ENCODE peak calls at places on chromosomes 4 and X, in nine cellular contexts. One of them, this sample, is unnamed.

GRCh38 chrX:73683236-73683859 is 120.4 kb downstream of the CHIC1 start:
- DNase-seq in OCI-LY7: no peak
- DNase-seq in natural killer cell: no peak
- DNase-seq in fibroblast of lung: peak
- DNase-seq in cardiac muscle cell: no peak
- DNase-seq in astrocyte of the cerebellum: peak
- DNase-seq in progenitor cell of endocrine pancreas: no peak
- DNase-seq in GM13976: no peak
- DNase-seq in fibroblast of the aortic adventitia: peak
- DNase-seq in this sample: peak

GRCh38 chr4:1099270-1099669 is 14.1 kb downstream of the RNF212 start:
- DNase-seq in OCI-LY7: no peak
- DNase-seq in natural killer cell: no peak
- DNase-seq in fibroblast of lung: no peak
- DNase-seq in cardiac muscle cell: no peak
- DNase-seq in astrocyte of the cerebellum: no peak
- DNase-seq in progenitor cell of endocrine pancreas: no peak
- DNase-seq in GM13976: peak
- DNase-seq in fibroblast of the aortic adventitia: no peak
- DNase-seq in this sample: no peak

GRCh38 chrX:74537011-74537390 is 77.4 kb downstream of the RLIM start:
- DNase-seq in OCI-LY7: no peak
- DNase-seq in natural killer cell: no peak
- DNase-seq in fibroblast of lung: peak
- DNase-seq in cardiac muscle cell: no peak
- DNase-seq in astrocyte of the cerebellum: no peak
- DNase-seq in progenitor cell of endocrine pancreas: no peak
- DNase-seq in GM13976: no peak
- DNase-seq in fibroblast of the aortic adventitia: peak
- DNase-seq in this sample: no peak

GRCh38 chrX:109740076-109740809 is 7.2 kb upstream of the ACSL4 start:
- DNase-seq in OCI-LY7: no peak
- DNase-seq in natural killer cell: no peak
- DNase-seq in fibroblast of lung: no peak
- DNase-seq in cardiac muscle cell: no peak
- DNase-seq in astrocyte of the cerebellum: no peak
- DNase-seq in progenitor cell of endocrine pancreas: no peak
- DNase-seq in GM13976: no peak
- DNase-seq in fibroblast of the aortic adventitia: no peak
- DNase-seq in this sample: no peak

GRCh38 chrX:31580227-31580626 is 508.4 kb upstream of the FTHL17 start:
- DNase-seq in OCI-LY7: no peak
- DNase-seq in natural killer cell: no peak
- DNase-seq in fibroblast of lung: peak
- DNase-seq in cardiac muscle cell: peak
- DNase-seq in astrocyte of the cerebellum: no peak
- DNase-seq in progenitor cell of endocrine pancreas: no peak
- DNase-seq in GM13976: no peak
- DNase-seq in fibroblast of the aortic adventitia: no peak
- DNase-seq in this sample: no peak

GRCh38 chr4:159677521-159677920 is 574.6 kb downstream of the RAPGEF2 start:
- DNase-seq in OCI-LY7: no peak
- DNase-seq in natural killer cell: no peak
- DNase-seq in fibroblast of lung: peak
- DNase-seq in cardiac muscle cell: no peak
- DNase-seq in astrocyte of the cerebellum: no peak
- DNase-seq in progenitor cell of endocrine pancreas: no peak
- DNase-seq in GM13976: no peak
- DNase-seq in fibroblast of the aortic adventitia: no peak
- DNase-seq in this sample: no peak

GRCh38 chr4:3115637-3116300 is 41.3 kb downstream of the HTT start:
- DNase-seq in OCI-LY7: no peak
- DNase-seq in natural killer cell: no peak
- DNase-seq in fibroblast of lung: peak
- DNase-seq in cardiac muscle cell: no peak
- DNase-seq in astrocyte of the cerebellum: no peak
- DNase-seq in progenitor cell of endocrine pancreas: no peak
- DNase-seq in GM13976: no peak
- DNase-seq in fibroblast of the aortic adventitia: no peak
- DNase-seq in this sample: no peak

GRCh38 chrX:111041018-111041462 is 55.0 kb upstream of the PAK3 start:
- DNase-seq in OCI-LY7: no peak
- DNase-seq in natural killer cell: no peak
- DNase-seq in fibroblast of lung: peak
- DNase-seq in cardiac muscle cell: no peak
- DNase-seq in astrocyte of the cerebellum: peak
- DNase-seq in progenitor cell of endocrine pancreas: no peak
- DNase-seq in GM13976: no peak
- DNase-seq in fibroblast of the aortic adventitia: peak
- DNase-seq in this sample: peak

GRCh38 chr4:61614256-61614655 is 414.1 kb downstream of the ADGRL3 start:
- DNase-seq in OCI-LY7: no peak
- DNase-seq in natural killer cell: no peak
- DNase-seq in fibroblast of lung: peak
- DNase-seq in cardiac muscle cell: no peak
- DNase-seq in astrocyte of the cerebellum: no peak
- DNase-seq in progenitor cell of endocrine pancreas: no peak
- DNase-seq in GM13976: no peak
- DNase-seq in fibroblast of the aortic adventitia: no peak
- DNase-seq in this sample: no peak

GRCh38 chrX:109519001-109519400 is 17.6 kb upstream of the NXT2 start:
- DNase-seq in OCI-LY7: no peak
- DNase-seq in natural killer cell: no peak
- DNase-seq in fibroblast of lung: no peak
- DNase-seq in cardiac muscle cell: no peak
- DNase-seq in astrocyte of the cerebellum: no peak
- DNase-seq in progenitor cell of endocrine pancreas: no peak
- DNase-seq in GM13976: no peak
- DNase-seq in fibroblast of the aortic adventitia: no peak
- DNase-seq in this sample: no peak

GRCh38 chr4:32858971-32859370 is 2138.8 kb downstream of the PCDH7 start:
- DNase-seq in OCI-LY7: no peak
- DNase-seq in natural killer cell: no peak
- DNase-seq in fibroblast of lung: peak
- DNase-seq in cardiac muscle cell: no peak
- DNase-seq in astrocyte of the cerebellum: peak
- DNase-seq in progenitor cell of endocrine pancreas: no peak
- DNase-seq in GM13976: no peak
- DNase-seq in fibroblast of the aortic adventitia: peak
- DNase-seq in this sample: peak

GRCh38 chr4:6474705-6475457 is 2.5 kb upstream of the PPP2R2C start:
- DNase-seq in OCI-LY7: no peak
- DNase-seq in natural killer cell: no peak
- DNase-seq in fibroblast of lung: no peak
- DNase-seq in cardiac muscle cell: no peak
- DNase-seq in astrocyte of the cerebellum: no peak
- DNase-seq in progenitor cell of endocrine pancreas: peak
- DNase-seq in GM13976: no peak
- DNase-seq in fibroblast of the aortic adventitia: no peak
- DNase-seq in this sample: no peak

GRCh38 chrX:110108381-110108796 is 105.5 kb downstream of the TMEM164 start:
- DNase-seq in OCI-LY7: no peak
- DNase-seq in natural killer cell: no peak
- DNase-seq in fibroblast of lung: no peak
- DNase-seq in cardiac muscle cell: no peak
- DNase-seq in astrocyte of the cerebellum: peak
- DNase-seq in progenitor cell of endocrine pancreas: no peak
- DNase-seq in GM13976: no peak
- DNase-seq in fibroblast of the aortic adventitia: peak
- DNase-seq in this sample: no peak

GRCh38 chrX:84187501-84188319 is at the start of gene RPS6KA6:
- DNase-seq in OCI-LY7: no peak
- DNase-seq in natural killer cell: no peak
- DNase-seq in fibroblast of lung: peak
- DNase-seq in cardiac muscle cell: peak
- DNase-seq in astrocyte of the cerebellum: no peak
- DNase-seq in progenitor cell of endocrine pancreas: peak
- DNase-seq in GM13976: peak
- DNase-seq in fibroblast of the aortic adventitia: peak
- DNase-seq in this sample: no peak

GRCh38 chrX:103440621-103441020 is 64.3 kb downstream of the BEX3 start:
- DNase-seq in OCI-LY7: no peak
- DNase-seq in natural killer cell: no peak
- DNase-seq in fibroblast of lung: peak
- DNase-seq in cardiac muscle cell: no peak
- DNase-seq in astrocyte of the cerebellum: peak
- DNase-seq in progenitor cell of endocrine pancreas: no peak
- DNase-seq in GM13976: no peak
- DNase-seq in fibroblast of the aortic adventitia: peak
- DNase-seq in this sample: no peak

GRCh38 chr4:38382492-38382891 is 281.5 kb upstream of the KLF3 start:
- DNase-seq in OCI-LY7: no peak
- DNase-seq in natural killer cell: no peak
- DNase-seq in fibroblast of lung: no peak
- DNase-seq in cardiac muscle cell: no peak
- DNase-seq in astrocyte of the cerebellum: no peak
- DNase-seq in progenitor cell of endocrine pancreas: no peak
- DNase-seq in GM13976: no peak
- DNase-seq in fibroblast of the aortic adventitia: no peak
- DNase-seq in this sample: no peak

DNA sequence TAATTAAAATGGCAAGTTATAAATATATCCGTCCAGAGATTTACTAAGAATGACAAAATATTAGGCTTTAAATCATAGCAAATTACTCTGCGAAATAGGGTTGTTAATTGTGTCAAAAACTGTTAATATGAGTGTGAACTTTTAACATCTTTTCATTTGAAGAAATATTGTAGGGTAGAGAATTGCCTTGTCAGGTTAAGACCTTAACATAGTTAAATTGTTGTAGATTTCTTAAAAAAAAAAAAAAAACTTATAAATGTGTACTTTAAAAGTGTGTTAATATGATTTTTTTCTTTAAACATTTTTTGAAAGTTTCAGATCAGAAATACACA is 107.7 kb upstream of the TLR2 start:
- DNase-seq in OCI-LY7: no peak
- DNase-seq in natural killer cell: no peak
- DNase-seq in fibroblast of lung: no peak
- DNase-seq in cardiac muscle cell: no peak
- DNase-seq in astrocyte of the cerebellum: no peak
- DNase-seq in progenitor cell of endocrine pancreas: no peak
- DNase-seq in GM13976: no peak
- DNase-seq in fibroblast of the aortic adventitia: no peak
- DNase-seq in this sample: no peak
- TF ChIP-seq CTCF in OCI-LY7: no peak
- TF ChIP-seq CTCF in natural killer cell: no peak
- TF ChIP-seq CTCF in fibroblast of lung: no peak
- TF ChIP-seq CTCF in cardiac muscle cell: no peak
- TF ChIP-seq CTCF in astrocyte of the cerebellum: no peak
- TF ChIP-seq CTCF in progenitor cell of endocrine pancreas: no peak
- TF ChIP-seq CTCF in GM13976: no peak
- TF ChIP-seq CTCF in fibroblast of the aortic adventitia: no peak
- TF ChIP-seq CTCF in this sample: no peak

DNA sequence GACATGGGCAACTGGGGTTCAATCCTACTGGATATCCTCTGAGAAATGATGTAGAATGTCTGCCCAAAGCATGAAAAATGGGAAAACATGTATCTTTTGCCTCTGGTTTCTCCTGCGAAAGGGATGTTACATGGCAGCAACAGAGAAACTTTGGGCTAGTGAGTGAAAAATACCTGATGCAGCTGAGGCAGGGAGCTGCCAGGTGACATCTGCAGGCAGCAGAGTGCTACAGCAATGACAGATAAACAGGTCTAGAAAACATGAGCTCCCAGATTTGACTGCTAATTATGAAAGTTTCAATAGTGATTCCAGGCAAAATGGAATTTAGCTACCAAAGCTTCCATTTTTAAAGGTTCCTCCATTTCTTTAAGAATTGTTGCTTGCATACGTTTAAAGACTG is 4.8 kb upstream of the CXCL1 start:
- DNase-seq in OCI-LY7: peak
- DNase-seq in natural killer cell: no peak
- DNase-seq in fibroblast of lung: no peak
- DNase-seq in cardiac muscle cell: peak
- DNase-seq in astrocyte of the cerebellum: no peak
- DNase-seq in progenitor cell of endocrine pancreas: no peak
- DNase-seq in GM13976: peak
- DNase-seq in fibroblast of the aortic adventitia: no peak
- DNase-seq in this sample: no peak
- TF ChIP-seq CTCF in OCI-LY7: peak
- TF ChIP-seq CTCF in natural killer cell: no peak
- TF ChIP-seq CTCF in fibroblast of lung: peak
- TF ChIP-seq CTCF in cardiac muscle cell: peak
- TF ChIP-seq CTCF in astrocyte of the cerebellum: peak
- TF ChIP-seq CTCF in progenitor cell of endocrine pancreas: peak
- TF ChIP-seq CTCF in GM13976: peak
- TF ChIP-seq CTCF in fibroblast of the aortic adventitia: no peak
- TF ChIP-seq CTCF in this sample: peak

DNA sequence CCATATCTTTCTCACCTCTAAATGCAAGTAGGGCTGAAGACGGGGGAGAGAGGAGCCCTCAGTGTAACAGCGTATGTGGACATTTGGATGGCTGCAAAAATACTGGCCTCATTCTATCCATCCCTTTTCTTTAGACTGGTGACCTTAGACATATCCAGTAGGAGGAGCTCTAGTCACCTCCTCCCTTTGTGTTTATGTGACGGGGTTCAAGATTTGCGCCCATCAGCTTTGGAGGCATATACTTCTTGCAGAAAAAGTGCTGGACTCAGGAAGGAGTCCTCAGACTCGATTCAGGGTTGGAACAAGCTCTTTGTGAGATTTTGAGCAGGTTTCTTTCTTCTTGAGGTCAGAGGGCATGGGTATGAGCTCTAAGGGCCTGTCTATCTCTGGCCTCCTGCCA is 86.2 kb downstream of the MAMLD1 start:
- DNase-seq in OCI-LY7: no peak
- DNase-seq in natural killer cell: no peak
- DNase-seq in fibroblast of lung: no peak
- DNase-seq in cardiac muscle cell: no peak
- DNase-seq in astrocyte of the cerebellum: no peak
- DNase-seq in progenitor cell of endocrine pancreas: no peak
- DNase-seq in GM13976: no peak
- DNase-seq in fibroblast of the aortic adventitia: no peak
- DNase-seq in this sample: no peak
- TF ChIP-seq CTCF in OCI-LY7: peak
- TF ChIP-seq CTCF in natural killer cell: no peak
- TF ChIP-seq CTCF in fibroblast of lung: peak
- TF ChIP-seq CTCF in cardiac muscle cell: peak
- TF ChIP-seq CTCF in astrocyte of the cerebellum: no peak
- TF ChIP-seq CTCF in progenitor cell of endocrine pancreas: no peak
- TF ChIP-seq CTCF in GM13976: peak
- TF ChIP-seq CTCF in fibroblast of the aortic adventitia: no peak
- TF ChIP-seq CTCF in this sample: no peak

GRCh38 chr4:180455226-180455625 is 1788.0 kb upstream of the TENM3 start:
- DNase-seq in OCI-LY7: no peak
- DNase-seq in natural killer cell: no peak
- DNase-seq in fibroblast of lung: no peak
- DNase-seq in cardiac muscle cell: no peak
- DNase-seq in astrocyte of the cerebellum: no peak
- DNase-seq in progenitor cell of endocrine pancreas: no peak
- DNase-seq in GM13976: no peak
- DNase-seq in fibroblast of the aortic adventitia: no peak
- DNase-seq in this sample: no peak

DNA sequence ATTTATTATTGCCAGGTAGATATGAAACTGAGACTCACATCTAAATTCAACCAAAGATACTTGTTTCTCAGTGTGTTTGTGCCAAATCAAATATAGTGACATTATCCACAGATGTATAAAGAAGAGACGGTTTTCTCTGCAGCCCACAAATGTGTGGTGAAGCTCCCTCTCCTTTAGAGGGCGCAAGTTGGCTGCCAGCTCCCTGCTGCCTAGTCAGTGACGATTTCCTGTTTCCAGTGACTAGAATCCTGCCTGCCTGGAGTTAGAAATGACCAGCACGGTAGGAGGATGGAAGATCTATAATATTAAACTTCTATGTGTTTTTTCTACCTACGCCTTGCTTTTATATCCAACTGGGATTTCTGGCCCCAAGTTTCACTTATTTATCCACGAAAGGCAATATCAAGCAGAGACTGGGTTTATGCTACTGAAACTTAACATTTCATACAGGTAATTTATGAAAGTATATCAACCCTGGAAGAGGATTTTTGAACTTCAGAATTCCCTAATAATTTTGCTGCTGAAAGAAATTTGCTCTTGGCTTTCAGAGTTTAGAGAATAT is 1793.7 kb upstream of the TENM3 start:
- DNase-seq in OCI-LY7: peak
- DNase-seq in natural killer cell: no peak
- DNase-seq in fibroblast of lung: peak
- DNase-seq in cardiac muscle cell: peak
- DNase-seq in astrocyte of the cerebellum: peak
- DNase-seq in progenitor cell of endocrine pancreas: no peak
- DNase-seq in GM13976: peak
- DNase-seq in fibroblast of the aortic adventitia: no peak
- DNase-seq in this sample: no peak
- TF ChIP-seq CTCF in OCI-LY7: peak
- TF ChIP-seq CTCF in natural killer cell: no peak
- TF ChIP-seq CTCF in fibroblast of lung: peak
- TF ChIP-seq CTCF in cardiac muscle cell: no peak
- TF ChIP-seq CTCF in astrocyte of the cerebellum: peak
- TF ChIP-seq CTCF in progenitor cell of endocrine pancreas: peak
- TF ChIP-seq CTCF in GM13976: peak
- TF ChIP-seq CTCF in fibroblast of the aortic adventitia: no peak
- TF ChIP-seq CTCF in this sample: peak